ENCODE peak calls at places on chromosomes 5 and 9, in six cellular contexts. One of them, this sample, is unnamed.

GRCh38 chr5:9361835-9362234 is 184.0 kb downstream of the SEMA5A start:
- DNase-seq in AG08395: peak
- DNase-seq in activated CD8-positive, alpha-beta memory T cell treated with anti-CD3 and anti-CD28 coated beads, Interleukin-2, amount 10 ng/mL, durations not matched to agents 7 days and 5 days: no peak
- DNase-seq in NCI-H510A treated with DMSO at 0.1 percent for 48 hours: no peak
- DNase-seq in NCI-H345: peak
- DNase-seq in fibroblast of gingiva: peak
- DNase-seq in this sample: no peak

GRCh38 chr9:133727277-133727875 is 10.8 kb downstream of the SARDH start:
- DNase-seq in AG08395: no peak
- DNase-seq in NCI-H510A treated with DMSO at 0.1 percent for 48 hours: no peak
- DNase-seq in activated CD8-positive, alpha-beta memory T cell treated with anti-CD3 and anti-CD28 coated beads, Interleukin-2, amount 10 ng/mL, durations not matched to agents 7 days and 5 days: peak
- DNase-seq in fibroblast of gingiva: no peak
- DNase-seq in NCI-H345: no peak
- DNase-seq in this sample: no peak

GRCh38 chr9:93667627-93668026 is 91.2 kb downstream of the PHF2 start:
- DNase-seq in fibroblast of gingiva: no peak
- DNase-seq in AG08395: no peak
- DNase-seq in activated CD8-positive, alpha-beta memory T cell treated with anti-CD3 and anti-CD28 coated beads, Interleukin-2, amount 10 ng/mL, durations not matched to agents 7 days and 5 days: no peak
- DNase-seq in NCI-H510A treated with DMSO at 0.1 percent for 48 hours: no peak
- DNase-seq in NCI-H345: no peak
- DNase-seq in this sample: no peak

GRCh38 chr5:179878222-179879002 is 19.8 kb upstream of the MRNIP start:
- DNase-seq in NCI-H510A treated with DMSO at 0.1 percent for 48 hours: no peak
- DNase-seq in NCI-H345: no peak
- DNase-seq in fibroblast of gingiva: no peak
- DNase-seq in activated CD8-positive, alpha-beta memory T cell treated with anti-CD3 and anti-CD28 coated beads, Interleukin-2, amount 10 ng/mL, durations not matched to agents 7 days and 5 days: no peak
- DNase-seq in AG08395: no peak
- DNase-seq in this sample: no peak

GRCh38 chr5:123105882-123106281 is 16.8 kb downstream of the PRDM6 start:
- DNase-seq in AG08395: no peak
- DNase-seq in NCI-H510A treated with DMSO at 0.1 percent for 48 hours: no peak
- DNase-seq in fibroblast of gingiva: no peak
- DNase-seq in NCI-H345: no peak
- DNase-seq in activated CD8-positive, alpha-beta memory T cell treated with anti-CD3 and anti-CD28 coated beads, Interleukin-2, amount 10 ng/mL, durations not matched to agents 7 days and 5 days: no peak
- DNase-seq in this sample: no peak

GRCh38 chr9:134505032-134505431 is 136.6 kb upstream of the COL5A1 start:
- DNase-seq in NCI-H510A treated with DMSO at 0.1 percent for 48 hours: no peak
- DNase-seq in AG08395: no peak
- DNase-seq in activated CD8-positive, alpha-beta memory T cell treated with anti-CD3 and anti-CD28 coated beads, Interleukin-2, amount 10 ng/mL, durations not matched to agents 7 days and 5 days: no peak
- DNase-seq in fibroblast of gingiva: no peak
- DNase-seq in NCI-H345: no peak
- DNase-seq in this sample: no peak

GRCh38 chr5:140700177-140701144 is at the start of gene ZMAT2:
- DNase-seq in activated CD8-positive, alpha-beta memory T cell treated with anti-CD3 and anti-CD28 coated beads, Interleukin-2, amount 10 ng/mL, durations not matched to agents 7 days and 5 days: peak
- DNase-seq in NCI-H510A treated with DMSO at 0.1 percent for 48 hours: peak
- DNase-seq in AG08395: peak
- DNase-seq in fibroblast of gingiva: peak
- DNase-seq in NCI-H345: peak
- DNase-seq in this sample: peak

GRCh38 chr5:79209505-79209904 is 26.4 kb upstream of the JMY start:
- DNase-seq in AG08395: no peak
- DNase-seq in NCI-H510A treated with DMSO at 0.1 percent for 48 hours: no peak
- DNase-seq in NCI-H345: no peak
- DNase-seq in activated CD8-positive, alpha-beta memory T cell treated with anti-CD3 and anti-CD28 coated beads, Interleukin-2, amount 10 ng/mL, durations not matched to agents 7 days and 5 days: no peak
- DNase-seq in fibroblast of gingiva: no peak
- DNase-seq in this sample: no peak

GRCh38 chr5:137708796-137709559 is 26.9 kb downstream of the KLHL3 start:
- DNase-seq in NCI-H345: peak
- DNase-seq in activated CD8-positive, alpha-beta memory T cell treated with anti-CD3 and anti-CD28 coated beads, Interleukin-2, amount 10 ng/mL, durations not matched to agents 7 days and 5 days: no peak
- DNase-seq in NCI-H510A treated with DMSO at 0.1 percent for 48 hours: no peak
- DNase-seq in AG08395: no peak
- DNase-seq in fibroblast of gingiva: no peak
- DNase-seq in this sample: no peak

GRCh38 chr5:114789773-114790402 is 379.8 kb downstream of the TRIM36 start:
- DNase-seq in activated CD8-positive, alpha-beta memory T cell treated with anti-CD3 and anti-CD28 coated beads, Interleukin-2, amount 10 ng/mL, durations not matched to agents 7 days and 5 days: no peak
- DNase-seq in AG08395: no peak
- DNase-seq in fibroblast of gingiva: no peak
- DNase-seq in NCI-H345: peak
- DNase-seq in NCI-H510A treated with DMSO at 0.1 percent for 48 hours: no peak
- DNase-seq in this sample: no peak

GRCh38 chr5:73278693-73279092 is 105.7 kb downstream of the TMEM174 start:
- DNase-seq in activated CD8-positive, alpha-beta memory T cell treated with anti-CD3 and anti-CD28 coated beads, Interleukin-2, amount 10 ng/mL, durations not matched to agents 7 days and 5 days: no peak
- DNase-seq in AG08395: no peak
- DNase-seq in NCI-H345: peak
- DNase-seq in NCI-H510A treated with DMSO at 0.1 percent for 48 hours: peak
- DNase-seq in fibroblast of gingiva: no peak
- DNase-seq in this sample: no peak

GRCh38 chr9:129557192-129558036 is 63.5 kb downstream of the C9orf50 start:
- DNase-seq in NCI-H510A treated with DMSO at 0.1 percent for 48 hours: no peak
- DNase-seq in activated CD8-positive, alpha-beta memory T cell treated with anti-CD3 and anti-CD28 coated beads, Interleukin-2, amount 10 ng/mL, durations not matched to agents 7 days and 5 days: no peak
- DNase-seq in AG08395: no peak
- DNase-seq in fibroblast of gingiva: peak
- DNase-seq in NCI-H345: peak
- DNase-seq in this sample: no peak

GRCh38 chr5:35470866-35471265 is 146.8 kb upstream of the SPEF2 start:
- DNase-seq in fibroblast of gingiva: no peak
- DNase-seq in NCI-H510A treated with DMSO at 0.1 percent for 48 hours: no peak
- DNase-seq in AG08395: peak
- DNase-seq in activated CD8-positive, alpha-beta memory T cell treated with anti-CD3 and anti-CD28 coated beads, Interleukin-2, amount 10 ng/mL, durations not matched to agents 7 days and 5 days: no peak
- DNase-seq in NCI-H345: no peak
- DNase-seq in this sample: no peak

GRCh38 chr5:135950611-135951010 is 4.2 kb downstream of the LECT2 start:
- DNase-seq in NCI-H510A treated with DMSO at 0.1 percent for 48 hours: no peak
- DNase-seq in AG08395: peak
- DNase-seq in activated CD8-positive, alpha-beta memory T cell treated with anti-CD3 and anti-CD28 coated beads, Interleukin-2, amount 10 ng/mL, durations not matched to agents 7 days and 5 days: no peak
- DNase-seq in NCI-H345: no peak
- DNase-seq in fibroblast of gingiva: peak
- DNase-seq in this sample: no peak

GRCh38 chr5:164233796-164234195 is 728.4 kb downstream of the MAT2B start:
- DNase-seq in fibroblast of gingiva: no peak
- DNase-seq in NCI-H510A treated with DMSO at 0.1 percent for 48 hours: no peak
- DNase-seq in activated CD8-positive, alpha-beta memory T cell treated with anti-CD3 and anti-CD28 coated beads, Interleukin-2, amount 10 ng/mL, durations not matched to agents 7 days and 5 days: no peak
- DNase-seq in NCI-H345: no peak
- DNase-seq in AG08395: no peak
- DNase-seq in this sample: no peak

GRCh38 chr5:64836190-64836750 is 67.5 kb downstream of the CWC27 start:
- DNase-seq in fibroblast of gingiva: no peak
- DNase-seq in activated CD8-positive, alpha-beta memory T cell treated with anti-CD3 and anti-CD28 coated beads, Interleukin-2, amount 10 ng/mL, durations not matched to agents 7 days and 5 days: no peak
- DNase-seq in NCI-H510A treated with DMSO at 0.1 percent for 48 hours: no peak
- DNase-seq in AG08395: no peak
- DNase-seq in NCI-H345: no peak
- DNase-seq in this sample: no peak